ENCODE peak calls at places on chromosomes 16 and 17, in four cellular contexts. K, B, H and F are unnamed samples.

GRCh38 chr17:59620518-59621259 is 994 bp downstream of the CLTC start:
- DNase-seq in H (peak; percentile 50), B (no peak), K (peak; percentile 40), F (no peak)

GRCh38 chr16:48053346-48053745 is 102.4 kb downstream of the ABCC12 start:
- DNase-seq in H (no peak), K (no peak), B (no peak), F (no peak)

GRCh38 chr17:79132271-79133064 is 57.8 kb downstream of the ENGASE start:
- DNase-seq in H (no peak), B (no peak), K (no peak), F (no peak)

GRCh38 chr17:27807567-27808470 is 7.5 kb upstream of the NOS2 start:
- DNase-seq in H (peak; percentile 50), B (no peak), K (peak; percentile 52), F (no peak)

GRCh38 chr16:49631521-49632041 is 224.3 kb downstream of the ZNF423 start:
- DNase-seq in B (peak; percentile 75), K (no peak), H (no peak), F (no peak)

GRCh38 chr17:72565006-72565405 is 444.2 kb downstream of the SOX9 start:
- DNase-seq in K (no peak), B (no peak), H (no peak), F (no peak)

GRCh38 chr17:68600123-68600880 is 865 bp downstream of the FAM20A start:
- DNase-seq in B (no peak), K (no peak), H (peak; percentile 28), F (no peak)

GRCh38 chr17:80195671-80196529 is 24.2 kb downstream of the SGSH start:
- DNase-seq in H (peak; percentile 64), B (no peak), K (peak; percentile 71), F (no peak)

GRCh38 chr17:78879679-78880186 is 23.3 kb downstream of the CEP295NL start:
- DNase-seq in B (peak; percentile 90), H (peak; percentile 30), K (peak; percentile 24), F (peak; percentile 80)

GRCh38 chr17:77499699-77500435 is 359.1 kb downstream of the SEC14L1 start:
- DNase-seq in B (no peak), K (no peak), H (peak; percentile 20), F (no peak)

GRCh38 chr16:70391881-70392481 is 45.3 kb downstream of the DDX19A start:
- DNase-seq in K (no peak), H (no peak), B (peak; percentile 53), F (peak; percentile 84)

GRCh38 chr16:13056607-13057006 is 155.2 kb downstream of the SHISA9 start:
- DNase-seq in K (no peak), H (no peak), B (no peak), F (no peak)

GRCh38 chr17:6069611-6070279 is 434 bp upstream of the WSCD1 start:
- DNase-seq in B (no peak), K (no peak), H (no peak), F (no peak)

GRCh38 chr17:151004-151403 is 13.6 kb downstream of the SCGB1C2 start:
- DNase-seq in B (no peak), H (no peak), K (no peak), F (no peak)

GRCh38 chr16:89325861-89326471 is 108.5 kb downstream of the ZNF778 start:
- DNase-seq in K (no peak), B (peak; percentile 64), H (no peak), F (peak; percentile 68)

GRCh38 chr17:72806011-72806410 is 286.5 kb downstream of the SLC39A11 start:
- DNase-seq in H (no peak), K (no peak), B (no peak), F (no peak)

GRCh38 chr17:6304894-6305612 is 129.9 kb downstream of the AIPL1 start:
- DNase-seq in H (no peak), K (no peak), B (no peak), F (no peak)